ENCODE peak calls at places on chromosomes 3 and 15, in five cellular contexts. W, N, R, A and J are unnamed samples.

GRCh38 chr3:25174251-25174650 is 253.8 kb upstream of the RARB start:
- DNase-seq in W (no peak), N (no peak), R (no peak), A (no peak), J (no peak)

GRCh38 chr3:128493221-128494151 is 485 bp upstream of the GATA2 start:
- DNase-seq in W (no peak), N (no peak), R (no peak), A (no peak), J (no peak)

GRCh38 chr3:185552358-185552877 is at the start of gene LIPH:
- DNase-seq in W (peak), N (peak), R (peak), A (no peak), J (peak)

GRCh38 chr15:99002226-99002625 is 5.4 kb downstream of the PGPEP1L start:
- DNase-seq in W (no peak), N (no peak), R (no peak), A (no peak), J (no peak)

GRCh38 chr3:84601303-84601702 is 357.5 kb upstream of the CADM2 start:
- DNase-seq in W (no peak), N (no peak), R (no peak), A (no peak), J (no peak)

GRCh38 chr3:41848745-41849574 is 112.9 kb downstream of the ULK4 start:
- DNase-seq in W (no peak), N (no peak), R (no peak), A (no peak), J (no peak)

GRCh38 chr3:105351821-105352220 is 14.9 kb upstream of the ALCAM start:
- DNase-seq in W (no peak), N (no peak), R (no peak), A (no peak), J (no peak)

GRCh38 chr3:183411216-183411922 is 17.1 kb downstream of the MCF2L2 start:
- DNase-seq in W (no peak), N (no peak), R (no peak), A (no peak), J (peak)

GRCh38 chr15:80475572-80475971 is 71.4 kb downstream of the ARNT2 start:
- DNase-seq in W (no peak), N (no peak), R (no peak), A (no peak), J (no peak)
- TF ChIP-seq CTCF in W (no peak), N (no peak), R (no peak), A (no peak), J (peak)

GRCh38 chr3:186930143-186930638 is at the start of gene ST6GAL1:
- DNase-seq in W (peak), N (peak), R (peak), A (peak), J (peak)
- TF ChIP-seq POLR2A in W (peak), N (peak), R (peak), A (peak), J (no peak)

GRCh38 chr15:78319588-78319987 is 20.2 kb upstream of the SKIC8 start:
- DNase-seq in W (no peak), N (no peak), R (no peak), A (no peak), J (no peak)

GRCh38 chr15:78320173-78320572 is 20.0 kb upstream of the CRABP1 start:
- DNase-seq in W (no peak), N (no peak), R (no peak), A (no peak), J (no peak)

GRCh38 chr15:78315686-78316085 is 16.3 kb upstream of the SKIC8 start:
- DNase-seq in W (no peak), N (peak), R (no peak), A (no peak), J (no peak)

GRCh38 chr15:78316211-78317077 is 17.0 kb upstream of the SKIC8 start:
- DNase-seq in W (no peak), N (peak), R (no peak), A (no peak), J (no peak)

GRCh38 chr15:78317145-78317836 is 17.9 kb upstream of the SKIC8 start:
- DNase-seq in W (no peak), N (peak), R (no peak), A (no peak), J (no peak)
- TF ChIP-seq CTCF in W (peak), N (no peak), R (no peak), A (no peak), J (no peak)

GRCh38 chr15:49155110-49155833 is at the start of gene COPS2:
- DNase-seq in W (peak), N (peak), R (peak), A (peak), J (peak)
- TF ChIP-seq POLR2A in W (peak), N (peak), R (peak), A (peak), J (peak)

GRCh38 chr3:150523538-150523937 is 22.8 kb downstream of the SERP1 start:
- DNase-seq in W (no peak), N (no peak), R (no peak), A (no peak), J (no peak)

GRCh38 chr3:150520408-150520807 is 25.9 kb downstream of the SERP1 start:
- DNase-seq in W (no peak), N (no peak), R (no peak), A (no peak), J (no peak)

GRCh38 chr3:150519026-150519425 is 27.3 kb downstream of the SERP1 start:
- DNase-seq in W (no peak), N (peak), R (no peak), A (no peak), J (no peak)

DNA sequence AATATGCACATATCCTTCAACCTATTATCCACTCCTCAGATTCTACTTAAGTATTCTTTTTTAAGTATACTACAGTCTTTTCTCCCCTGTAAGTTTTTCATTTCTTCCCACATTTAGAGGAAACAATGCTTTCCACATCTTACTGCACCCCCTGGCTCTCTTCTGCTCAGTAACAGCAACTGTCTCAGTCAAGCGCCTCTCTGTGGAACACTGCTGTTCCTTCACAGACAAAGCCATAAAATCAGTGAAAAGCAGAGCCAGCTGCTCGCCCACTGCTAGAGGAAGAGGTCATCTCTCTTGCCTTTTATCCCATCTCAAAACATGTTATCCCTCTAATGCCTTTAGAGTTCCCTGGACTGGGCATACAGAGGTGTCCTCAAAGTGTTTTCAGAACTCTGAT is 24.8 kb downstream of the SERP1 start:
- DNase-seq in W (no peak), N (no peak), R (no peak), A (no peak), J (no peak)
- TF ChIP-seq CTCF in W (no peak), N (no peak), R (no peak), A (no peak), J (no peak)

DNA sequence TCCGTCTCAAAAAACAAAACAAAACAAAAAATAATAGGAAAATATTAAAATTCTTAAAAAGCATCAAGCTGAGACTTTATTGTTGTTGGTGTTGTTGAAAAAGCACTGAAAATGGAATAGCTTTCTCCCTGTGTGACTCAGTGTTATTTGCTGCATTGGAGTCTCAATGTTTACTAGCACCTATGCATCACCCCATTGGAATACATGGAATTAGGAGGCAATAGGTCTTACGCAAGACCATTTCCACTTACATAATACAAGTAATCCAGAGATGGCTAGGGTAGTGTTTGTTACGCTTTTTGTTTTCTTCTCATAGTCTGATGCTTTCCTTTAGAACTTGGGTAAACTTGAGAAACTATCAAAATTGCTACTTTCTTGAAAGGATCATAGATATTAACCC is 15.2 kb downstream of the GXYLT2 start:
- DNase-seq in W (peak), N (no peak), R (no peak), A (no peak), J (no peak)
- TF ChIP-seq POLR2A in W (no peak), N (no peak), R (no peak), A (no peak), J (no peak)

GRCh38 chr15:29652595-29652994 is 169.7 kb downstream of the TJP1 start:
- DNase-seq in W (no peak), N (no peak), R (no peak), A (no peak), J (peak)

GRCh38 chr15:29651476-29652072 is 170.7 kb downstream of the TJP1 start:
- DNase-seq in W (no peak), N (no peak), R (no peak), A (no peak), J (no peak)

GRCh38 chr15:29656636-29657475 is 165.4 kb downstream of the TJP1 start:
- DNase-seq in W (peak), N (no peak), R (no peak), A (no peak), J (peak)
- TF ChIP-seq CTCF in W (peak), N (no peak), R (no peak), A (no peak), J (no peak)

GRCh38 chr15:77192451-77192850 is 121.5 kb upstream of the TSPAN3 start:
- DNase-seq in W (no peak), N (no peak), R (no peak), A (no peak), J (no peak)

GRCh38 chr15:77191230-77191834 is 120.4 kb upstream of the TSPAN3 start:
- DNase-seq in W (no peak), N (no peak), R (no peak), A (no peak), J (no peak)

GRCh38 chr15:77185242-77185785 is 114.4 kb upstream of the TSPAN3 start:
- DNase-seq in W (no peak), N (no peak), R (no peak), A (no peak), J (no peak)

GRCh38 chr15:77186518-77187095 is 115.7 kb upstream of the TSPAN3 start:
- DNase-seq in W (no peak), N (no peak), R (peak), A (no peak), J (no peak)

GRCh38 chr15:77187751-77188464 is 117.0 kb upstream of the TSPAN3 start:
- DNase-seq in W (no peak), N (peak), R (peak), A (peak), J (peak)
- TF ChIP-seq POLR2A in W (no peak), N (no peak), R (no peak), A (no peak), J (no peak)

GRCh38 chr3:54304867-54305266 is 182.5 kb downstream of the CACNA2D3 start:
- DNase-seq in W (no peak), N (no peak), R (no peak), A (no peak), J (no peak)
- TF ChIP-seq CTCF in W (no peak), N (no peak), R (no peak), A (no peak), J (no peak)